ENCODE peak calls at places on chromosomes 7 and 10, in four cellular contexts. X is mucosa of gallbladder, P is coronary artery, M is OCI-LY7. E is an unnamed sample.

GRCh38 chr10:100927266-100927665 is 14.5 kb downstream of the SLF2 start:
- DNase-seq in X (no peak), M (no peak), P (no peak), E (no peak)

GRCh38 chr10:71729023-71729649 is 9.6 kb upstream of the C10orf105 start:
- DNase-seq in M (peak), X (peak), P (no peak), E (no peak)

GRCh38 chr7:133741078-133741477 is 386.1 kb upstream of the LRGUK start:
- DNase-seq in M (no peak), X (no peak), P (no peak), E (no peak)

GRCh38 chr10:121823993-121824463 is 103.8 kb downstream of the ATE1 start:
- DNase-seq in M (peak), P (no peak), X (no peak), E (no peak)

GRCh38 chr10:103835121-103836045 is 20.0 kb downstream of the SH3PXD2A start:
- DNase-seq in P (peak), M (peak), X (peak), E (no peak)

GRCh38 chr10:69344591-69345244 is 66.4 kb downstream of the HK1 start:
- DNase-seq in X (no peak), P (no peak), M (peak), E (no peak)

GRCh38 chr7:47792521-47793121 is 155.6 kb downstream of the PKD1L1 start:
- DNase-seq in M (peak), X (no peak), P (no peak), E (no peak)

GRCh38 chr7:15016726-15017125 is 114.2 kb upstream of the DGKB start:
- DNase-seq in P (no peak), X (no peak), M (no peak), E (peak)

GRCh38 chr10:4240641-4241197 is 455.7 kb upstream of the KLF6 start:
- DNase-seq in P (no peak), M (no peak), X (no peak), E (peak)

GRCh38 chr7:72444023-72444776 is 32.1 kb upstream of the CALN1 start:
- DNase-seq in X (no peak), M (peak), P (no peak), E (no peak)

GRCh38 chr7:150951181-150951520 is 27.0 kb downstream of the KCNH2 start:
- DNase-seq in P (no peak), X (no peak), M (no peak), E (no peak)

GRCh38 chr10:70804424-70804814 is 11.3 kb upstream of the SGPL1 start:
- DNase-seq in P (no peak), X (no peak), M (no peak), E (no peak)

GRCh38 chr10:10661176-10661575 is 356.5 kb upstream of the CELF2 start:
- DNase-seq in P (no peak), M (no peak), X (no peak), E (peak)

GRCh38 chr10:129372168-129372567 is 94.9 kb upstream of the MGMT start:
- DNase-seq in M (no peak), P (peak), X (no peak), E (no peak)

GRCh38 chr7:157397751-157398691 is 61.2 kb downstream of the DNAJB6 start:
- DNase-seq in P (no peak), X (peak), M (peak), E (no peak)

GRCh38 chr10:30671011-30671616 is 41.6 kb upstream of the LYZL2 start:
- DNase-seq in P (no peak), M (peak), X (peak), E (peak)

GRCh38 chr10:62626817-62627216 is 177.7 kb upstream of the ADO start:
- DNase-seq in X (no peak), M (no peak), P (no peak), E (no peak)

GRCh38 chr10:59891349-59891748 is 15.0 kb downstream of the CCDC6 start:
- DNase-seq in M (no peak), P (no peak), X (no peak), E (no peak)

GRCh38 chr10:86954681-86955500 is 2.5 kb downstream of the MMRN2 start:
- DNase-seq in X (no peak), M (no peak), P (peak), E (no peak)

GRCh38 chr10:3452234-3452633 is 279.7 kb upstream of the PITRM1 start:
- DNase-seq in P (no peak), M (no peak), X (no peak), E (peak)

E was measured in MG63.